ENCODE peak calls at places on chromosome X, in four cellular contexts. G is WTC11, N is K562, Y is HepG2. U is an unnamed sample.
A peak's percentile ranks its signal among the peaks of the same experiment; 100 is the strongest.

GRCh38 chrX:18885317-18886004 is 98.5 kb downstream of the PHKA2 start:
- DNase-seq in G (no peak), N (no peak), Y (no peak), U (no peak)

GRCh38 chrX:72685810-72686465 is 28.2 kb downstream of the PHKA1 start:
- DNase-seq in G (no peak), N (no peak), Y (no peak), U (no peak)

GRCh38 chrX:153885968-153886903 is at the start of gene L1CAM:
- DNase-seq in G (peak; percentile 49), N (peak; percentile 85), Y (no peak), U (peak; percentile 85)

GRCh38 chrX:124211312-124211942 is 121.0 kb upstream of the TEX13D start:
- DNase-seq in G (no peak), N (peak; percentile 15), Y (peak; percentile 28), U (peak; percentile 17)

GRCh38 chrX:40893251-40893910 is 158.0 kb upstream of the MED14 start:
- DNase-seq in G (no peak), N (no peak), Y (no peak), U (no peak)

GRCh38 chrX:108468486-108468885 is 28.8 kb downstream of the COL4A5 start:
- DNase-seq in G (no peak), N (no peak), Y (no peak), U (no peak)

GRCh38 chrX:54452920-54453319 is 12.7 kb downstream of the TSR2 start:
- DNase-seq in G (peak; percentile 42), N (peak; percentile 40), Y (peak; percentile 27), U (peak; percentile 63)

GRCh38 chrX:64850371-64851082 is 125.7 kb downstream of the ZC4H2 start:
- DNase-seq in G (no peak), N (no peak), Y (no peak), U (no peak)

GRCh38 chrX:74924449-74925209 is 623 bp downstream of the NEXMIF start:
- DNase-seq in G (peak; percentile 54), N (no peak), Y (no peak), U (peak; percentile 65)

GRCh38 chrX:146449243-146449642 is 360.3 kb upstream of the CXorf51B start:
- DNase-seq in G (no peak), N (no peak), Y (no peak), U (no peak)

GRCh38 chrX:16240231-16240905 is 73.1 kb downstream of the MAGEB17 start:
- DNase-seq in G (no peak), N (no peak), Y (no peak), U (no peak)

GRCh38 chrX:143683486-143683885 is 37.1 kb downstream of the SPANXN2 start:
- DNase-seq in G (no peak), N (no peak), Y (no peak), U (no peak)

GRCh38 chrX:118595501-118596042 is 100.0 kb downstream of the DOCK11 start:
- DNase-seq in G (no peak), N (no peak), Y (no peak), U (no peak)

GRCh38 chrX:100685284-100685996 is 41.4 kb downstream of the SRPX2 start:
- DNase-seq in G (peak; percentile 67), N (peak; percentile 69), Y (peak; percentile 62), U (peak; percentile 65)

GRCh38 chrX:15465347-15465746 is 27.8 kb downstream of the PIR start:
- DNase-seq in G (no peak), N (no peak), Y (no peak), U (peak; percentile 28)

GRCh38 chrX:102514536-102514935 is 2.0 kb downstream of the TMSB15A start:
- DNase-seq in G (no peak), N (no peak), Y (no peak), U (no peak)

GRCh38 chrX:42098897-42099296 is 175.5 kb upstream of the CASK start:
- DNase-seq in G (no peak), N (no peak), Y (no peak), U (peak; percentile 2)

GRCh38 chrX:252421-253291 is 28.5 kb upstream of the PLCXD1 start:
- DNase-seq in G (no peak), N (no peak), Y (no peak), U (no peak)

GRCh38 chrX:120549483-120550452 is 11.0 kb downstream of the CUL4B start:
- DNase-seq in G (no peak), N (peak; percentile 9), Y (peak; percentile 76), U (no peak)

GRCh38 chrX:104253567-104254441 is 929 bp downstream of the ESX1 start:
- DNase-seq in G (peak; percentile 48), N (no peak), Y (no peak), U (peak; percentile 34)

GRCh38 chrX:148670277-148670676 is 169.9 kb downstream of the AFF2 start:
- DNase-seq in G (no peak), N (no peak), Y (no peak), U (no peak)

GRCh38 chrX:17932781-17933180 is 71.7 kb upstream of the RAI2 start:
- DNase-seq in G (no peak), N (no peak), Y (no peak), U (no peak)

GRCh38 chrX:115949900-115950822 is 220.4 kb upstream of the AGTR2 start:
- DNase-seq in G (peak; percentile 40), N (no peak), Y (peak; percentile 33), U (peak; percentile 62)

GRCh38 chrX:80174925-80175574 is 160.5 kb downstream of the TBX22 start:
- DNase-seq in G (no peak), N (no peak), Y (no peak), U (no peak)

GRCh38 chrX:48833531-48834138 is 1.8 kb downstream of the PCSK1N start:
- DNase-seq in G (no peak), N (no peak), Y (peak; percentile 10), U (peak; percentile 65)

GRCh38 chrX:46325312-46325877 is 219.8 kb downstream of the ZNF674 start:
- DNase-seq in G (peak; percentile 22), N (no peak), Y (peak; percentile 41), U (no peak)

GRCh38 chrX:119503484-119503861 is 35.2 kb downstream of the SLC25A5 start:
- DNase-seq in G (no peak), N (no peak), Y (peak; percentile 22), U (no peak)

GRCh38 chrX:111854778-111855490 is 21.0 kb upstream of the TRPC5OS start:
- DNase-seq in G (peak; percentile 8), N (peak; percentile 9), Y (no peak), U (peak; percentile 4)

GRCh38 chrX:103372886-103373285 is 3.5 kb upstream of the BEX3 start:
- DNase-seq in G (no peak), N (no peak), Y (no peak), U (no peak)

GRCh38 chrX:19787305-19787704 is 100.1 kb downstream of the SH3KBP1 start:
- DNase-seq in G (no peak), N (no peak), Y (no peak), U (no peak)

GRCh38 chrX:29792335-29792734 is 423.0 kb upstream of the MAGEB2 start:
- DNase-seq in G (no peak), N (no peak), Y (no peak), U (no peak)

GRCh38 chrX:101744085-101744484 is 84.4 kb upstream of the ARMCX2 start:
- DNase-seq in G (no peak), N (no peak), Y (no peak), U (no peak)

GRCh38 chrX:130523460-130524394 is 121.9 kb downstream of the RBMX2 start:
- DNase-seq in G (peak; percentile 14), N (peak; percentile 78), Y (no peak), U (peak; percentile 80)

GRCh38 chrX:46574941-46575381 is 1.4 kb downstream of the CHST7 start:
- DNase-seq in G (peak; percentile 37), N (no peak), Y (no peak), U (peak; percentile 41)

GRCh38 chrX:134604701-134605271 is 53.5 kb downstream of the PLAC1 start:
- DNase-seq in G (no peak), N (no peak), Y (no peak), U (no peak)

GRCh38 chrX:70592091-70592490 is 147.5 kb downstream of the DLG3 start:
- DNase-seq in G (no peak), N (no peak), Y (no peak), U (no peak)

GRCh38 chrX:41785685-41786084 is 61.7 kb downstream of the GPR82 start:
- DNase-seq in G (no peak), N (no peak), Y (no peak), U (no peak)

DNA sequence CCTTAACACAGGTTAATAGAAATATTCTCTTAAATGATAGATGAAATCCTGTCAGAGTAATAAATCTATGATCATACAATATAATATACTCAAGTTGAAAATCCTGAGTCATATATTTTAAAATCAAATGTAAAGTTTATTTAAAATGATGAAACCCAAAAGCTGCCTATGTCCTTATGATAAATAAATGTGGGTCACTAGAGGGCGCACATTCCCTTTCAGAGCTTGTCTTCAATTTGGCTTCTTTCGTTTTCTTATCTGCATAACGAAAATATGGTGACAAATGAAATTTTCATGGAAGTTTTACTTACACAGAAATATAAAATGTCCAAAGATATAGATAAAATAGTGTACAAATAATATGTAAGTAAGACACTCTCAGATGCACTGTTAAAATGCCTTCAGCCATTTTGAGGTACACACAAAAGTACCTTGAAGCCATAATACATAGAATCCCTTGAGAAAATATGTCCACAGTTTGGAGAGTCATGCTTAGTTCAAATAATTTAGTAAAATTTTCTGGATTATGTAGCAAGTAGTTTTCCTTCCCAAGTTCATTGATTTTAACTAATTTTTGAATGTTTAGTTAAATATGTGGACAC is 680.4 kb downstream of the DMD start:
- DNase-seq in G (no peak), N (peak; percentile 9), Y (peak; percentile 21), U (no peak)
- TF ChIP-seq FOXJ3 in G (no peak), N (no peak), Y (no peak), U (no peak)

GRCh38 chrX:39308126-39308525 is 506.9 kb downstream of the MID1IP1 start:
- DNase-seq in G (no peak), N (peak; percentile 7), Y (no peak), U (no peak)

GRCh38 chrX:39307488-39307887 is 506.2 kb downstream of the MID1IP1 start:
- DNase-seq in G (no peak), N (no peak), Y (no peak), U (no peak)

GRCh38 chrX:39309721-39310152 is 508.5 kb downstream of the MID1IP1 start:
- DNase-seq in G (no peak), N (no peak), Y (no peak), U (peak; percentile 14)

GRCh38 chrX:39310925-39311324 is 509.7 kb downstream of the MID1IP1 start:
- DNase-seq in G (no peak), N (no peak), Y (no peak), U (no peak)

GRCh38 chrX:39309018-39309620 is 507.9 kb downstream of the MID1IP1 start:
- DNase-seq in G (no peak), N (no peak), Y (no peak), U (no peak)
- TF ChIP-seq FOXJ3 in G (no peak), N (no peak), Y (no peak), U (no peak)

GRCh38 chrX:50798782-50799181 is 15.2 kb downstream of the SHROOM4 start:
- DNase-seq in G (no peak), N (no peak), Y (peak; percentile 57), U (no peak)
- TF ChIP-seq FOXJ3 in G (no peak), N (no peak), Y (no peak), U (no peak)

GRCh38 chrX:32016195-32016594 is 944.4 kb upstream of the FTHL17 start:
- DNase-seq in G (no peak), N (no peak), Y (no peak), U (no peak)
- TF ChIP-seq FOXJ3 in G (no peak), N (no peak), Y (no peak), U (no peak)

DNA sequence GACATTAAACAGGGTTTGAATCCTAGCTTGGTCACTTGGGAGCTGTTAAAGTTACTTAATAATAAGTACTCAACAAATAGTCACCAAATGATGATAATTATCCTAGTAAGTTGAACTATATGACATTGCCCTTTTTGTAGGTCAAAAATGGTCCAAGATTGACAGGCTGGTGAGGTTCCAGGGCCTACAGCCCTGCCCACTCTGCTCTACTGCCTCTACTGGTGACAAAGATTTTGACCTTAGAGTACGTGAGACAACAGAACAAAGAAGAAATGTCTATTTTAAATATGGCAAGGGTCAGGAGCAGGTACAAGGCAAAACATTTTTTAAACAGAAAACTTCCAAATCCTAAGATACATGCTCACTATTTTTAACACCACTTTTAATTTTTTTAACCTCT is 572 bp upstream of the SMPX start:
- DNase-seq in G (no peak), N (no peak), Y (no peak), U (no peak)
- TF ChIP-seq FOXJ3 in G (no peak), N (no peak), Y (no peak), U (no peak)